ENCODE peak calls at places on chromosomes 11 and 22, in nine cellular contexts. U is cardiac muscle cell, W is fibroblast of lung, V is K562, R is NB4, T is upper lobe of right lung, D is mesothelial cell of epicardium, K is tibial nerve, F is HFF-Myc. I is an unnamed sample.

GRCh38 chr11:65288706-65289536 is 25.7 kb upstream of the CDC42EP2 start:
- DNase-seq in F (peak), V (no peak), T (no peak), U (no peak), K (no peak), D (no peak), R (no peak), W (peak), I (peak)

GRCh38 chr11:46655631-46656030 is 38.3 kb downstream of the ATG13 start:
- DNase-seq in W (no peak), R (no peak), F (no peak), D (no peak), V (no peak), U (peak), T (no peak), K (no peak), I (no peak)

GRCh38 chr11:95301497-95301896 is 70.5 kb upstream of the SESN3 start:
- DNase-seq in R (no peak), F (peak), K (no peak), D (no peak), V (no peak), U (no peak), T (no peak), W (no peak), I (no peak)

GRCh38 chr22:46052801-46053562 is 76.0 kb upstream of the WNT7B start:
- DNase-seq in T (peak), F (no peak), U (peak), K (no peak), V (no peak), W (peak), R (no peak), D (no peak), I (no peak)

GRCh38 chr11:113728814-113729213 is 22.7 kb upstream of the TMPRSS5 start:
- DNase-seq in R (peak), F (no peak), T (no peak), V (peak), W (no peak), D (no peak), U (no peak), K (no peak), I (no peak)

GRCh38 chr11:18140145-18140544 is 7.8 kb downstream of the MRGPRX3 start:
- DNase-seq in K (no peak), U (no peak), T (no peak), V (no peak), R (no peak), W (no peak), F (no peak), D (no peak), I (no peak)

GRCh38 chr11:61364012-61364396 is 1.8 kb downstream of the TMEM138 start:
- DNase-seq in V (no peak), K (no peak), W (no peak), D (no peak), T (no peak), R (no peak), U (no peak), F (no peak), I (no peak)

GRCh38 chr11:128488471-128488870 is 98.9 kb downstream of the ETS1 start:
- DNase-seq in K (no peak), F (no peak), R (peak), T (no peak), D (no peak), W (peak), U (peak), V (no peak), I (no peak)

GRCh38 chr11:100674212-100674611 is 12.9 kb upstream of the ARHGAP42 start:
- DNase-seq in D (no peak), F (no peak), T (no peak), R (no peak), V (no peak), W (peak), K (no peak), U (peak), I (no peak)

GRCh38 chr11:68583047-68583446 is 101.3 kb upstream of the GAL start:
- DNase-seq in T (no peak), W (peak), V (no peak), R (no peak), F (no peak), K (no peak), U (peak), D (no peak), I (no peak)

GRCh38 chr11:40293655-40294342 is 1165.7 kb downstream of the LRRC4C start:
- DNase-seq in U (peak), W (peak), T (peak), F (peak), K (peak), R (peak), D (peak), V (peak), I (peak)

GRCh38 chr22:31846161-31847115 is 92.6 kb downstream of the DEPDC5 start:
- DNase-seq in T (no peak), K (no peak), V (peak), F (no peak), D (no peak), W (peak), R (peak), U (peak), I (no peak)
- TF ChIP-seq CTCF in T (peak), K (peak), V (peak), F (peak), D (no peak), W (peak), R (peak), U (peak), I (peak)

DNA sequence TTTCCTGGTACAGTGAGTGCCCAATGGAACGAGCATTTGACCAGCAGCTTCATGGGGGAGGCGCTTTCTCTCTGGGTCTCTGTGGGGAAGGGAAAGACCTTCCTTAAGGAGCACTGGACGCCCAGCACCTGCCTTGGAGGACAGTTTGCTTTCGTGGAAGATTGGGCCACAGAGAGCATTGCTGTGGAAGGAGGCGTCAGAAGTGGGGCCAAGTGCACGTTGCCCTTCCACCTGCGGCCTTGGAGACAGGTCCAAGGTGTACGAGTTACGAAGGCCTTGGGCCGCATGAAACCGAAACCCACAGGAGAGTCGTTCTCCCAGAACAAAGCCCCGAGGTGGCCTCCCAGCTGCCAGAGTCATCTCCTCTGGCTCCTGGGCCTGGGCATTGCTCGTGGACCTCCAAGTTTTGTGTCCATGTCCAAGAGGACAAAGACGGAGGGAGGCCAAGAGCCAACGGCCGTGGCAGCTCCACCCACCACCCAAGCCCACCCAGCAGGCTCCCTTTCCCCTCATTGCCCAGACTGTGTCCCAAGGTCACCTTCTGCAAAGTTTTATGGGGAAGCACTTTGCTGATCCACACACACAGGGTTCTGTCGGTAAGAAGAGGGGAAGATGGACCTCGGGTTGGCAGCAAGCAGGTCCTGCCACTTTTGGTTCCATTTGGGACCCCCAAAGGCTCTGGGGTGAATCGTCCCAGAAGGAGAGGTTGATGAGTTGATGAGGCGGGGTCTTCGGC is 5.8 kb upstream of the NLRP6 start:
- DNase-seq in U (no peak), K (no peak), F (no peak), T (peak), V (no peak), D (no peak), W (no peak), R (no peak), I (no peak)
- TF ChIP-seq CTCF in U (no peak), K (no peak), F (no peak), T (no peak), V (no peak), D (no peak), W (no peak), R (no peak), I (no peak)

GRCh38 chr11:74970852-74971395 is 17.8 kb upstream of the NEU3 start:
- DNase-seq in F (no peak), K (no peak), T (no peak), V (no peak), U (no peak), D (no peak), W (no peak), R (no peak), I (no peak)

GRCh38 chr11:74966651-74967050 is 17.6 kb downstream of the SPCS2 start:
- DNase-seq in T (no peak), K (no peak), W (peak), U (no peak), V (no peak), R (no peak), F (no peak), D (no peak), I (no peak)

DNA sequence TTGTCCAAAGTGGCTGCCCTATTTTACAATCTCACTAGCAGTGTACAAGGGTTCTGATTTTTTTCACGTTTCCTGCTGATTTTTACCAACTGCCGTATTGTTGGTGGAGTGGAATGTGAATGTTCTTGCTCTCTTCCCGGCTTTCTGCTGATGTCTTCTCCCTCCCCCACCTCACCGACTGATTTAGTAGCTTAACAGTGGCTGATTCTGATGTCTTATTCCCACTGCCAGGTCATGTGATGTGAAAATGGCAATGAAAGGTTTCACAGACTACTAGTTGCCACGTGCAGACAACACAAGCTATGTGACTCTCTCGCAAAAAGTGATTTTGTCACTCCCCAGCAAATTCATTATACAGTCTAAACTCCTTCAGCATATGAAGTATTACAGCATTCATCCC is 17.3 kb upstream of the NEU3 start:
- DNase-seq in F (no peak), U (peak), K (no peak), T (no peak), D (no peak), R (no peak), W (no peak), V (no peak), I (no peak)
- TF ChIP-seq CTCF in F (no peak), U (no peak), K (no peak), T (no peak), D (no peak), R (no peak), W (no peak), V (no peak), I (no peak)

GRCh38 chr11:117178210-117179034 is at the start of gene SIDT2:
- DNase-seq in W (peak), V (peak), R (peak), D (peak), F (peak), K (peak), T (peak), U (peak), I (peak)
- TF ChIP-seq CTCF in W (no peak), V (no peak), R (no peak), D (no peak), F (no peak), K (no peak), T (no peak), U (no peak), I (no peak)

GRCh38 chr11:73266644-73267015 is 5.5 kb upstream of the P2RY6 start:
- DNase-seq in W (no peak), U (no peak), R (no peak), T (no peak), D (no peak), K (no peak), F (no peak), V (peak), I (no peak)

GRCh38 chr11:73265853-73266643 is 6.1 kb upstream of the P2RY6 start:
- DNase-seq in D (no peak), W (no peak), T (no peak), R (no peak), K (no peak), U (no peak), F (no peak), V (no peak), I (no peak)

GRCh38 chr11:73268671-73269271 is 3.4 kb upstream of the P2RY6 start:
- DNase-seq in T (peak), V (no peak), K (no peak), F (no peak), R (no peak), D (no peak), W (no peak), U (no peak), I (no peak)

GRCh38 chr11:73267921-73268540 is 4.1 kb upstream of the P2RY6 start:
- DNase-seq in R (no peak), U (no peak), W (no peak), K (no peak), V (no peak), D (no peak), F (no peak), T (no peak), I (no peak)

DNA sequence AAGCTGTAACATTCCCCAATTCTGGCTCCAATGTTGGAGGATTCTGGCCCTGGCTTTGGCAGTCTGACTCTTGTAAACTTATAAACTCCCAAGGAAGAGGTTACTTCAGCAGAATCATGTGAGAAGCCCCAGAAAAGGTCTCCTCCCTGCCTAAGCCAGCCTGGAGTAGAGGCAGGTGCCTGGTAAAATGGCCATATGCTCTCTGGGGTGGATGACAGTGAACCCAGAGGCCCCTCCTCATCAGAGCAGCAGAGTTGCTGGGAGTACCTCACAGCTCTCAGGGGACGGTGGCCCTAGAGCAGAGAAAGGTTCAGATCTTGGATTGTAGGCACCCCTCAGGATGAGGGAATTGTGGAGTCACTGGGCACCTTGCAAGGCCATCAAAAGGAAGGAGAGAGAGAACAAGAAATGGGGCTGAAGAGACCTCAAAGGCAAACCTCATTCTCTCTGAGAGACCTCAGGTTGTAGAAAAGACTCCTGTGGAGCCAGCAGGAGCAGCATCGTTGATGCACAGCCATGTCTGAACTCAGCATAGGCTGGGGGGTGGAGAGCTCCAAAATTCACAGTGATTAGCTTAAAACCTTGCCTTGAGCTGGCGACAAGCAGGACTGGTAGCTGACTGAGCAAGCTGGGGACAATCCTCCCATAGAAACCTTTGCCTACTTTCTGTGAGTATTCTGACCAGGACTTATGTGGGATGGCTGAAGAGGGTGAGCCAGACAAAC is 4.9 kb upstream of the P2RY6 start:
- DNase-seq in V (no peak), F (no peak), T (no peak), K (no peak), D (no peak), W (no peak), R (no peak), U (no peak), I (no peak)
- TF ChIP-seq CTCF in V (no peak), F (no peak), T (no peak), K (no peak), D (no peak), W (no peak), R (no peak), U (no peak), I (no peak)

I was measured in glutamatergic neuron.